ENCODE peak calls at places on chromosomes 11 and 22, in four cellular contexts. One of them, this sample, is unnamed.

GRCh38 chr11:111707039-111707690 is 59.0 kb downstream of the PPP2R1B start:
- DNase-seq in IMR-90: peak
- DNase-seq in glutamatergic neuron: no peak
- DNase-seq in upper lobe of right lung: no peak
- DNase-seq in this sample: no peak

GRCh38 chr11:34749666-34750659 is 129.1 kb downstream of the EHF start:
- DNase-seq in upper lobe of right lung: peak
- DNase-seq in glutamatergic neuron: no peak
- DNase-seq in IMR-90: peak
- DNase-seq in this sample: no peak

GRCh38 chr11:134501406-134502152 is 89.5 kb upstream of the B3GAT1 start:
- DNase-seq in IMR-90: no peak
- DNase-seq in glutamatergic neuron: no peak
- DNase-seq in upper lobe of right lung: peak
- DNase-seq in this sample: no peak

GRCh38 chr22:37708580-37709444 is 12.0 kb downstream of the TRIOBP start:
- DNase-seq in glutamatergic neuron: no peak
- DNase-seq in IMR-90: no peak
- DNase-seq in upper lobe of right lung: no peak
- DNase-seq in this sample: peak

GRCh38 chr22:49657275-49657973 is 170.2 kb downstream of the BRD1 start:
- DNase-seq in glutamatergic neuron: no peak
- DNase-seq in IMR-90: no peak
- DNase-seq in upper lobe of right lung: peak
- DNase-seq in this sample: peak

GRCh38 chr11:121412000-121412587 is 40.0 kb upstream of the SORL1 start:
- DNase-seq in IMR-90: no peak
- DNase-seq in glutamatergic neuron: no peak
- DNase-seq in upper lobe of right lung: no peak
- DNase-seq in this sample: no peak

GRCh38 chr11:28922351-28922981 is 814.3 kb downstream of the METTL15 start:
- DNase-seq in IMR-90: peak
- DNase-seq in glutamatergic neuron: no peak
- DNase-seq in upper lobe of right lung: no peak
- DNase-seq in this sample: no peak

GRCh38 chr11:12092714-12093113 is 17.7 kb upstream of the MICAL2 start:
- DNase-seq in upper lobe of right lung: no peak
- DNase-seq in glutamatergic neuron: no peak
- DNase-seq in IMR-90: no peak
- DNase-seq in this sample: no peak

GRCh38 chr11:41459602-41460405 is at the start of gene LRRC4C:
- DNase-seq in IMR-90: no peak
- DNase-seq in glutamatergic neuron: no peak
- DNase-seq in upper lobe of right lung: no peak
- DNase-seq in this sample: no peak

GRCh38 chr22:35749808-35750207 is 32.1 kb downstream of the APOL5 start:
- DNase-seq in upper lobe of right lung: no peak
- DNase-seq in IMR-90: no peak
- DNase-seq in glutamatergic neuron: no peak
- DNase-seq in this sample: no peak

GRCh38 chr22:35425971-35426800 is 26.2 kb downstream of the MCM5 start:
- DNase-seq in glutamatergic neuron: no peak
- DNase-seq in IMR-90: peak
- DNase-seq in upper lobe of right lung: no peak
- DNase-seq in this sample: no peak

GRCh38 chr11:65427691-65428577 is 5.3 kb downstream of the NEAT1 start:
- DNase-seq in glutamatergic neuron: no peak
- DNase-seq in IMR-90: peak
- DNase-seq in upper lobe of right lung: peak
- DNase-seq in this sample: no peak

GRCh38 chr22:43883719-43884415 is 7.9 kb downstream of the PNPLA5 start:
- DNase-seq in IMR-90: no peak
- DNase-seq in upper lobe of right lung: peak
- DNase-seq in glutamatergic neuron: no peak
- DNase-seq in this sample: no peak

GRCh38 chr11:10540546-10540914 is 457 bp downstream of the RNF141 start:
- DNase-seq in glutamatergic neuron: no peak
- DNase-seq in upper lobe of right lung: no peak
- DNase-seq in IMR-90: peak
- DNase-seq in this sample: peak

GRCh38 chr11:75518204-75518549 is 7.6 kb downstream of the GDPD5 start:
- DNase-seq in glutamatergic neuron: no peak
- DNase-seq in IMR-90: no peak
- DNase-seq in upper lobe of right lung: no peak
- DNase-seq in this sample: no peak

GRCh38 chr11:102807921-102808320 is 10.0 kb upstream of the MMP1 start:
- DNase-seq in upper lobe of right lung: peak
- DNase-seq in IMR-90: peak
- DNase-seq in glutamatergic neuron: peak
- DNase-seq in this sample: peak

GRCh38 chr11:11989774-11990744 is 18.4 kb downstream of the DKK3 start:
- DNase-seq in upper lobe of right lung: peak
- DNase-seq in IMR-90: no peak
- DNase-seq in glutamatergic neuron: no peak
- DNase-seq in this sample: no peak

GRCh38 chr11:13215157-13215556 is 62.4 kb upstream of the BMAL1 start:
- DNase-seq in upper lobe of right lung: no peak
- DNase-seq in glutamatergic neuron: no peak
- DNase-seq in IMR-90: peak
- DNase-seq in this sample: no peak

GRCh38 chr11:44963948-44964347 is 13.3 kb upstream of the TP53I11 start:
- DNase-seq in glutamatergic neuron: no peak
- DNase-seq in upper lobe of right lung: no peak
- DNase-seq in IMR-90: no peak
- DNase-seq in this sample: no peak

GRCh38 chr22:29205598-29206371 is at the start of gene EMID1:
- DNase-seq in IMR-90: peak
- DNase-seq in upper lobe of right lung: peak
- DNase-seq in glutamatergic neuron: peak
- DNase-seq in this sample: peak

GRCh38 chr22:32590556-32590955 is 115.9 kb downstream of the FBXO7 start:
- DNase-seq in upper lobe of right lung: no peak
- DNase-seq in IMR-90: peak
- DNase-seq in glutamatergic neuron: no peak
- DNase-seq in this sample: no peak

GRCh38 chr11:25769287-25769686 is 562.6 kb upstream of the ANO3 start:
- DNase-seq in IMR-90: no peak
- DNase-seq in upper lobe of right lung: no peak
- DNase-seq in glutamatergic neuron: no peak
- DNase-seq in this sample: no peak

GRCh38 chr11:64588701-64589100 is 2.3 kb upstream of the SLC22A12 start:
- DNase-seq in upper lobe of right lung: no peak
- DNase-seq in IMR-90: no peak
- DNase-seq in glutamatergic neuron: no peak
- DNase-seq in this sample: no peak

GRCh38 chr22:37982938-37983859 is 1.2 kb downstream of the SOX10 start:
- DNase-seq in glutamatergic neuron: peak
- DNase-seq in IMR-90: no peak
- DNase-seq in upper lobe of right lung: no peak
- DNase-seq in this sample: peak

GRCh38 chr11:26021026-26021425 is 310.9 kb upstream of the ANO3 start:
- DNase-seq in IMR-90: no peak
- DNase-seq in upper lobe of right lung: no peak
- DNase-seq in glutamatergic neuron: no peak
- DNase-seq in this sample: no peak

GRCh38 chr11:92775277-92775676 is 194.2 kb upstream of the MTNR1B start:
- DNase-seq in IMR-90: no peak
- DNase-seq in upper lobe of right lung: no peak
- DNase-seq in glutamatergic neuron: no peak
- DNase-seq in this sample: no peak

GRCh38 chr11:129698212-129698611 is 117.4 kb upstream of the TMEM45B start:
- DNase-seq in upper lobe of right lung: peak
- DNase-seq in glutamatergic neuron: no peak
- DNase-seq in IMR-90: no peak
- DNase-seq in this sample: no peak

GRCh38 chr11:129701706-129702105 is 113.9 kb upstream of the TMEM45B start:
- DNase-seq in upper lobe of right lung: no peak
- DNase-seq in glutamatergic neuron: no peak
- DNase-seq in IMR-90: no peak
- DNase-seq in this sample: no peak

GRCh38 chr11:129700701-129701100 is 114.9 kb upstream of the TMEM45B start:
- DNase-seq in IMR-90: no peak
- DNase-seq in glutamatergic neuron: no peak
- DNase-seq in upper lobe of right lung: peak
- DNase-seq in this sample: no peak

GRCh38 chr11:129702410-129703390 is 112.9 kb upstream of the TMEM45B start:
- DNase-seq in IMR-90: no peak
- DNase-seq in upper lobe of right lung: no peak
- DNase-seq in glutamatergic neuron: no peak
- DNase-seq in this sample: no peak

DNA sequence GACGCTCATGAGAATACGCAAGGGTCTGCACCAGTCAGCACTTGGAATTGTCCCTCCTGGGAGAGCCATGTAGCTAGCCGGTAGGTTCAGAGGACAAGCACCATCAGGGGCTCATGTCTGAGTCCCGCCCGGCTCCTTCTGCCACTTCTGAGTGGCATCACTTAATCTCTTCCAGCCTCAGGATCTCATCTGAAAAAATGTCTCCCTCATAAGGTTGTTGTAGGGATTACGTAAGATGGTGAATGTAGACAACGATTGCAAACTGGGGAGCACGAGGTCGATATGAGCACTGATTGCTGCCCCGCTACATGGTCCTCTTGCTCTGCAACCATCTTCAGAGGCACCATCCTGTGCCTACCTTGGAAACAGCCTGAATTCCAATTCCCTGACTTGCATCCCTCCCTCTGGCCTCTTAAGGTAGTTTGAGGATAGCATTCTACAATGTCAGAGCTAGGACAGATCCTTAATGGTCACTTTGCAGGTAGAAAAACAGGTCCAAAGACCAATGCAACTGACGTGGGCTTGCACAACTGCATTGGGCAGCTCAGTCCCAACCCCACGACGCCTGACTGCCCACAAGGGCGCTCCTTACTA is 115.8 kb upstream of the TMEM45B start:
- DNase-seq in glutamatergic neuron: no peak
- DNase-seq in upper lobe of right lung: peak
- DNase-seq in IMR-90: no peak
- DNase-seq in this sample: no peak
- TF ChIP-seq CTCF in glutamatergic neuron: no peak
- TF ChIP-seq CTCF in upper lobe of right lung: no peak
- TF ChIP-seq CTCF in IMR-90: no peak
- TF ChIP-seq CTCF in this sample: no peak

GRCh38 chr11:17014774-17015638 is 792 bp upstream of the PLEKHA7 start:
- DNase-seq in glutamatergic neuron: peak
- DNase-seq in upper lobe of right lung: no peak
- DNase-seq in IMR-90: no peak
- DNase-seq in this sample: peak
- TF ChIP-seq CTCF in glutamatergic neuron: peak
- TF ChIP-seq CTCF in upper lobe of right lung: peak
- TF ChIP-seq CTCF in IMR-90: peak
- TF ChIP-seq CTCF in this sample: peak

GRCh38 chr22:20244744-20245576 is 23.2 kb downstream of the RTN4R start:
- DNase-seq in upper lobe of right lung: no peak
- DNase-seq in IMR-90: no peak
- DNase-seq in glutamatergic neuron: peak
- DNase-seq in this sample: no peak
- TF ChIP-seq CTCF in upper lobe of right lung: no peak
- TF ChIP-seq CTCF in IMR-90: no peak
- TF ChIP-seq CTCF in glutamatergic neuron: no peak
- TF ChIP-seq CTCF in this sample: no peak

DNA sequence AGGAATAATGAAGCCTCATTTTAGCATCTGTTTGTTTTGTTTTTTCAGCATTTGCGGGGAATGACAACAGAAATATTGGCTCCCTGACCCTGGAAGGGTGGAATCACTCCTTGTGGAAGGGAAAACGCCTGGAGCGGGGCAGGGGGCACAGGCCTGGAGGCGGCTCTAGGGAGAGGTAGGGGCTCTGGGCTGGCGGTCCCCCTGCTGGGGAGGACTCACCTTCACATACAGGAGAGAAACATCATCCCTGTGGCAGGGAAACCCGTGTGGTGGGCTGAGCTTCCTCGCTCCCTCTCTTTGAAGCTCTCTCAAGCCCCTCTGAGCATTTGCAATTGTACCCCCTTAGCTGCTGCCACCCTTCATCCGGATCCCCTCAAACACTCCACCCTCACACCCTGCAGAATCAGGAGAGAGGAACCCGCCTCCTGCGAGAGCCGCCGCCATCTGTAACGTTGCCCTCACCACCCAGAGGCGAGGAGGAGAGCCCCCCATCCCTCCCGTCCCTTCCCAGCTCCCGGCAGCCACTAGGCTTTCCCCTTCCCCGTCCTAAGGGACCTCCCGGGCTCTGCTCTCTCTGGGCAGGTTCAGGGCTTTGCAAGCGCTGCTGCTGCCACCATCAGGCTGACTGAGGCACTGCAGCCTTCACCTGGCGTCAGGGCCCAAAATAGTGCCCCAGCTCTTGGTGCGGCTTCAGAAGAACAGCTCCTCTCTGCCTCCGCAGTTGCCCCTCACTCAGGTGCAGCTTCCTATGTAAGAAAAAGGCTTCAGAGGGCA is 10.4 kb downstream of the KIRREL3 start:
- DNase-seq in glutamatergic neuron: peak
- DNase-seq in IMR-90: peak
- DNase-seq in upper lobe of right lung: peak
- DNase-seq in this sample: peak
- TF ChIP-seq CTCF in glutamatergic neuron: peak
- TF ChIP-seq CTCF in IMR-90: peak
- TF ChIP-seq CTCF in upper lobe of right lung: peak
- TF ChIP-seq CTCF in this sample: peak

GRCh38 chr11:86275493-86276370 is 26.3 kb upstream of the HIKESHI start:
- DNase-seq in glutamatergic neuron: no peak
- DNase-seq in IMR-90: no peak
- DNase-seq in upper lobe of right lung: no peak
- DNase-seq in this sample: no peak

GRCh38 chr11:86278226-86278625 is 23.8 kb upstream of the HIKESHI start:
- DNase-seq in glutamatergic neuron: no peak
- DNase-seq in IMR-90: peak
- DNase-seq in upper lobe of right lung: no peak
- DNase-seq in this sample: no peak

GRCh38 chr11:86274999-86275398 is 27.0 kb upstream of the HIKESHI start:
- DNase-seq in glutamatergic neuron: no peak
- DNase-seq in IMR-90: no peak
- DNase-seq in upper lobe of right lung: no peak
- DNase-seq in this sample: no peak

GRCh38 chr11:86277741-86278140 is 24.3 kb upstream of the HIKESHI start:
- DNase-seq in upper lobe of right lung: no peak
- DNase-seq in IMR-90: peak
- DNase-seq in glutamatergic neuron: no peak
- DNase-seq in this sample: no peak

DNA sequence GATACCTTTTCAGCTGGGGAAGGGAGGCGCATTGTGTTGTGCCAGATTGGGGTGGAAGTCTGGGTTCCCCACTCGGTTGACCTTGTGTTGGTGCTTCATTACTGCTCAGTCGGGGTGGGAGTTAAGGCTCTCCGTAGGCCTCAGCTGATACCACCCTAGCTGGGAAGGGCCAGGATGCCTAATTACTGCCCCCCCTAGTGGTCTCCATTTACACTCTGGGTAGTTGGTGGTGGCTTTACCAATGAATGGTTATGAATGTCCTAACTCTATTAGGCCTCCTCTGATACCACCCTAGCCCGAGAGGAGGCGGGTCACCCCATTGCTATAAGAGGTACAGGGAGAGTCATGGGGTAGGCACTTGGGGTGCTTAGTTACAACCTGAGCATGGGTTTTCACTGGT is 27.5 kb upstream of the HIKESHI start:
- DNase-seq in IMR-90: no peak
- DNase-seq in upper lobe of right lung: no peak
- DNase-seq in glutamatergic neuron: no peak
- DNase-seq in this sample: peak
- TF ChIP-seq CTCF in IMR-90: peak
- TF ChIP-seq CTCF in upper lobe of right lung: no peak
- TF ChIP-seq CTCF in glutamatergic neuron: no peak
- TF ChIP-seq CTCF in this sample: peak

This sample was measured in endothelial cell.